ENCODE peak calls at places on chromosome 2, in seven cellular contexts. D is adrenal gland; Y is neural progenitor cell; E is neuronal stem cell; R is transverse colon; O is mucosa of descending colon; G is CD8-positive, alpha-beta T cell. L is an unnamed sample.

GRCh38 chr2:195442458-195443175 is 214.4 kb upstream of the SLC39A10 start:
- DNase-seq in D (no peak), Y (no peak), E (no peak), R (no peak), O (no peak), G (no peak), L (no peak)

GRCh38 chr2:103289101-103289725 is 527.4 kb downstream of the TMEM182 start:
- DNase-seq in D (no peak), Y (peak; percentile 45), E (no peak), R (no peak), O (no peak), G (no peak), L (no peak)

GRCh38 chr2:54052825-54053718 is 62.3 kb upstream of the ACYP2 start:
- DNase-seq in D (no peak), Y (peak; percentile 15), E (no peak), R (no peak), O (no peak), G (no peak), L (no peak)

GRCh38 chr2:157246212-157247067 is 11.1 kb upstream of the GALNT5 start:
- DNase-seq in D (no peak), Y (peak; percentile 64), E (peak; percentile 37), R (no peak), O (no peak), G (no peak), L (no peak)

GRCh38 chr2:58364098-58364497 is 123.0 kb upstream of the FANCL start:
- DNase-seq in D (no peak), Y (no peak), E (no peak), R (no peak), O (no peak), G (no peak), L (no peak)

GRCh38 chr2:186946896-186947467 is 98.0 kb upstream of the ZSWIM2 start:
- DNase-seq in D (no peak), Y (no peak), E (no peak), R (no peak), O (no peak), G (no peak), L (no peak)

GRCh38 chr2:8986327-8986976 is 17.0 kb downstream of the MBOAT2 start:
- DNase-seq in D (no peak), Y (peak; percentile 31), E (no peak), R (no peak), O (no peak), G (no peak), L (no peak)

GRCh38 chr2:218897394-218898108 is 16.9 kb downstream of the WNT10A start:
- DNase-seq in D (no peak), Y (peak; percentile 40), E (no peak), R (no peak), O (no peak), G (no peak), L (no peak)

GRCh38 chr2:125526093-125526492 is 1129.9 kb upstream of the GYPC start:
- DNase-seq in D (no peak), Y (no peak), E (no peak), R (no peak), O (no peak), G (no peak), L (no peak)

GRCh38 chr2:34408100-34408499 is 809.0 kb upstream of the FAM98A start:
- DNase-seq in D (no peak), Y (no peak), E (no peak), R (no peak), O (no peak), G (no peak), L (no peak)

GRCh38 chr2:181310967-181311366 is 146.2 kb upstream of the ITGA4 start:
- DNase-seq in D (no peak), Y (no peak), E (no peak), R (no peak), O (no peak), G (no peak), L (no peak)
- H3K4me1 ChIP-seq in D (no peaks in the 10 kb centered on the region), Y (peaks cover 9% of the 10 kb centered on the region), E (peaks cover 4% of the 10 kb centered on the region), R (peaks cover under 1% of the 10 kb centered on the region), O (peaks cover 4% of the 10 kb centered on the region), G (peaks cover 81% of the 10 kb centered on the region), L (no peaks in the 10 kb centered on the region)

DNA sequence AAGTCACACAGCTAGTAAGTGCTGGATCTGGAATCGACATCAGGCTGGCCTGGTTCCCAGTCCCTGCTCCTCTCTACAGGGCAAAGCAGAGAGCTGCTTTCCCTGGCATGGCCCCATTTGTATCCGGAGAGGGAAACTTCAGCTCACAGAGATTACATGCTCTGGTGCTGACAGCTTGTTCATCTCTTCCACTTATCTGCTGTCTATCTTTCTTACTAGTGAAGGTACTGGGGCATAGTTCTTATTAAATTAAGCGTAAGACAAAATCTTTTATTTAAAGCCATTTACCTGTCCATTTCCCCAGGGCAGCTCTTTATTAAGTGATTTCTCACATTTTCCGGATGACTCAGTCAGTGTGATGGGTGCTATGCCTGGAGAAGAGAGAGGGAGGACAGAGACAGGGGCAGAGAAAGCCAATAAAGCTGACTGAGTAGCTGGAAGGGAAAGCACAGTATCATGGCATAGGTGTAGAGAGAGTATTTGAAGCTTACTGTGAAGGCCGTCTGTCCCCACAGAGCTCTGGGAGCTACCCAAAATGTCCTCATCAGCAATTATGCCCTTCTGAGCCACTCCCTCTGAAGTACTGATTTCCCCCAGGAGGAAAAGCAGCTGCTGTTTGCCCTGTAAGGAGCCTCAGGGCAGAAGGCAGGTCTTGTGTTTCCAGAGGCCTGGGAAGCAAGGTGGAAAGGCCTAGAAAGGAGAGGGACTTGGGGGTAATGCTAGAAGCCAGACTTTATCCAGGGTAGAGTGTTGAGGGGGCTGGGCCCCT is 44.1 kb upstream of the EPAS1 start:
- DNase-seq in D (peak; percentile 48), Y (no peak), E (no peak), R (no peak), O (no peak), G (no peak), L (no peak)
- H3K36me3 ChIP-seq in D (no peaks in the 10 kb centered on the region), Y (no peaks in the 10 kb centered on the region), E (no peaks in the 10 kb centered on the region), R (no peaks in the 10 kb centered on the region), O (no peaks in the 10 kb centered on the region), G (no peaks in the 10 kb centered on the region), L (no peaks in the 10 kb centered on the region)

GRCh38 chr2:69382547-69382946 is 4.5 kb downstream of the GFPT1 start:
- DNase-seq in D (no peak), Y (no peak), E (no peak), R (no peak), O (no peak), G (no peak), L (no peak)

GRCh38 chr2:69385443-69386151 is 1.4 kb downstream of the GFPT1 start:
- DNase-seq in D (no peak), Y (no peak), E (no peak), R (peak; percentile 28), O (no peak), G (no peak), L (no peak)

GRCh38 chr2:69381337-69381737 is 5.7 kb downstream of the GFPT1 start:
- DNase-seq in D (no peak), Y (no peak), E (no peak), R (no peak), O (no peak), G (no peak), L (no peak)

GRCh38 chr2:69384618-69385081 is 2.4 kb downstream of the GFPT1 start:
- DNase-seq in D (no peak), Y (no peak), E (no peak), R (no peak), O (no peak), G (no peak), L (no peak)

DNA sequence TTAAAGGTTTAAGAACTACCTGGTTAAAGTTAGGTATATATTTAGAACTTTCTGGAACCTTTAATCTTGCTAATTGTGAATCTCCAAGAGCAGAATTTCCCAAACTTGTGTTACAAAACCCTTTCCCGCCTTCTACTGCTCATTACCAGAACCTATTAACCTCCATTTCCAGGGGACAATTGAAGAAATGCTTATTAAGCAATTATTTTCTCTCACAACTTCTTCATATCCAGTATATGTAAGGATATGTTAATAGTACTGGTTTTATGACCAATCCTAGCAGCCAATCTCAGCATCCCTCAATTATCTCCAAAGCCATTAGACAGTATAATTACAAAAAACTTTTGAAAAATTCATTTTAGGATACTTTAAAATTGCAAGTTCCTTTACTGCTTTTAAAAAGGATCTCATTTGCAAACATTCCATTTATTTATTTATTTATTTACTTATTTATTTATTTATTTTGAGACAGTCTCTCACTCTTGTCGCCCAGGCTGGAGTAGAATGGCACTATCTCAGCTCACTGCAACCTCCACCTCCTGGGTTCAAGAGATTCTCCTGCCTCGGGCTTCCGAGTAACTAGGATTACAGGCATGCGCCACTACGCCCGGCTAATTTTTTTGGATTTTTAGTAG is 3.7 kb downstream of the GFPT1 start:
- DNase-seq in D (no peak), Y (no peak), E (no peak), R (no peak), O (no peak), G (no peak), L (no peak)
- H3K4me1 ChIP-seq in D (peaks cover 30% of the 10 kb centered on the region), Y (peaks cover 9% of the 10 kb centered on the region), E (peaks cover 11% of the 10 kb centered on the region), R (peaks cover 36% of the 10 kb centered on the region), O (peaks cover 41% of the 10 kb centered on the region), G (peaks cover 17% of the 10 kb centered on the region), L (peaks cover 52% of the 10 kb centered on the region)

DNA sequence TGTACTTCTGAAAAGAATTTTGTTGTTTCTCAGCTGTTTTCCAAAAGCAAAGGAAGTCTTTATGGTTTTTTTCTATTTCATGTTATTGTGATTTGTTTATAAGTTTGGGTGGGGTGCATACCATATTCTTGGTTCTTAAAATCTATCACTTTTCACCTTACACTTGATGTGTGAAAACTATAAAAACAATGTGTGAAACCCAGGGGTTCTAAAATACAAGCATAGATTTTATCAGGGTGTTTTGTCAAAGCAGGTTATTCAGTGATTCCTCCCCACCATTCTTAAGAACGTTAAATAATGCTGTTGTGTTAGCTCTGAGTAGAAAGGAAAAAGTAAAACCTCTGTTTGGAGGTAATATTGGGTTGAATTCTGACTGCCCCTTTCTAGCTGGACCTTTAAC is 17.7 kb downstream of the RPE start:
- DNase-seq in D (no peak), Y (no peak), E (no peak), R (no peak), O (no peak), G (no peak), L (no peak)
- H3K36me3 ChIP-seq in D (peaks cover 80% of the 10 kb centered on the region), Y (peaks cover 28% of the 10 kb centered on the region), E (peaks cover 100% of the 10 kb centered on the region), R (peaks cover 3% of the 10 kb centered on the region), O (no peaks in the 10 kb centered on the region), G (peaks cover 26% of the 10 kb centered on the region), L (peaks cover 27% of the 10 kb centered on the region)

GRCh38 chr2:23592898-23593297 is 207.9 kb downstream of the KLHL29 start:
- DNase-seq in D (no peak), Y (no peak), E (no peak), R (no peak), O (no peak), G (no peak), L (no peak)

GRCh38 chr2:23595021-23595420 is 210.0 kb downstream of the KLHL29 start:
- DNase-seq in D (no peak), Y (no peak), E (no peak), R (no peak), O (no peak), G (no peak), L (no peak)

GRCh38 chr2:23593396-23594078 is 208.6 kb downstream of the KLHL29 start:
- DNase-seq in D (no peak), Y (no peak), E (no peak), R (no peak), O (no peak), G (no peak), L (no peak)

GRCh38 chr2:23595601-23596251 is 210.7 kb downstream of the KLHL29 start:
- DNase-seq in D (peak; percentile 76), Y (peak; percentile 76), E (peak; percentile 54), R (no peak), O (no peak), G (no peak), L (no peak)

GRCh38 chr2:23594079-23594494 is 209.1 kb downstream of the KLHL29 start:
- DNase-seq in D (no peak), Y (no peak), E (no peak), R (peak; percentile 31), O (peak; percentile 27), G (no peak), L (no peak)
- H3K4me1 ChIP-seq in D (peaks cover 46% of the 10 kb centered on the region), Y (peaks cover 25% of the 10 kb centered on the region), E (peaks cover 17% of the 10 kb centered on the region), R (peaks cover 38% of the 10 kb centered on the region), O (no peaks in the 10 kb centered on the region), G (no peaks in the 10 kb centered on the region), L (peaks cover 30% of the 10 kb centered on the region)

GRCh38 chr2:210456571-210456970 is 20.0 kb downstream of the LANCL1 start:
- DNase-seq in D (no peak), Y (no peak), E (no peak), R (no peak), O (no peak), G (no peak), L (no peak)
- H3K36me3 ChIP-seq in D (peaks cover 15% of the 10 kb centered on the region), Y (peaks cover 10% of the 10 kb centered on the region), E (peaks cover 100% of the 10 kb centered on the region), R (no peaks in the 10 kb centered on the region), O (no peaks in the 10 kb centered on the region), G (peaks cover 29% of the 10 kb centered on the region), L (peaks cover 7% of the 10 kb centered on the region)

L was measured in thoracic aorta.